ENCODE peak calls at places on chromosomes 7 and 10, in nine cellular contexts. O is GM04503; Y is spleen; E is AG08395; I is RCC 7860; Z is heart left ventricle; P is astrocyte of the spinal cord; W is activated CD4-positive, alpha-beta T cell treated with anti-CD3 and anti-CD28 coated beads for 48 hours; T is HS-5. C is an unnamed sample.

GRCh38 chr10:50576245-50576815 is 47.4 kb downstream of the SGMS1 start:
- DNase-seq in O (no peak), Y (no peak), E (peak), I (peak), Z (no peak), P (no peak), W (no peak), T (no peak), C (no peak)

GRCh38 chr7:140006600-140006999 is 56.2 kb downstream of the PARP12 start:
- DNase-seq in O (no peak), Y (peak), E (no peak), I (no peak), Z (no peak), P (no peak), W (no peak), T (no peak), C (peak)

GRCh38 chr7:81676813-81677212 is 93.0 kb downstream of the HGF start:
- DNase-seq in O (no peak), Y (no peak), E (peak), I (peak), Z (no peak), P (peak), W (no peak), T (no peak), C (no peak)

GRCh38 chr10:34701194-34701593 is 113.9 kb downstream of the PARD3 start:
- DNase-seq in O (no peak), Y (no peak), E (no peak), I (no peak), Z (no peak), P (no peak), W (no peak), T (no peak), C (no peak)

GRCh38 chr10:12937527-12937926 is 64.0 kb downstream of the CCDC3 start:
- DNase-seq in O (no peak), Y (no peak), E (no peak), I (no peak), Z (no peak), P (no peak), W (no peak), T (no peak), C (no peak)

GRCh38 chr7:158651968-158652555 is 52.5 kb downstream of the NCAPG2 start:
- DNase-seq in O (no peak), Y (no peak), E (no peak), I (no peak), Z (no peak), P (no peak), W (no peak), T (no peak), C (no peak)

GRCh38 chr10:30182191-30183075 is 123.0 kb upstream of the JCAD start:
- DNase-seq in O (peak), Y (no peak), E (peak), I (peak), Z (peak), P (peak), W (no peak), T (peak), C (no peak)

GRCh38 chr7:23333671-23334246 is 34.6 kb downstream of the MALSU1 start:
- DNase-seq in O (peak), Y (no peak), E (peak), I (peak), Z (peak), P (peak), W (no peak), T (peak), C (no peak)

GRCh38 chr10:16611037-16611436 is 89.4 kb upstream of the C1QL3 start:
- DNase-seq in O (no peak), Y (no peak), E (no peak), I (no peak), Z (peak), P (no peak), W (no peak), T (no peak), C (no peak)